ENCODE peak calls at places on chromosome 7, in six cellular contexts. One of them, this sample, is unnamed.

GRCh38 chr7:55775051-55775420 is 87.5 kb downstream of the SEPTIN14 start:
- DNase-seq in mesothelial cell of epicardium: no peak
- DNase-seq in fibroblast of the aortic adventitia: no peak
- DNase-seq in uterus: no peak
- DNase-seq in neural progenitor cell: no peak
- DNase-seq in fibroblast of pulmonary artery: no peak
- DNase-seq in this sample: no peak

GRCh38 chr7:130421685-130422084 is 19.1 kb downstream of the CEP41 start:
- DNase-seq in neural progenitor cell: peak
- DNase-seq in uterus: no peak
- DNase-seq in fibroblast of the aortic adventitia: peak
- DNase-seq in fibroblast of pulmonary artery: peak
- DNase-seq in mesothelial cell of epicardium: no peak
- DNase-seq in this sample: peak

GRCh38 chr7:139844779-139845442 is 15.8 kb downstream of the TBXAS1 start:
- DNase-seq in fibroblast of the aortic adventitia: no peak
- DNase-seq in mesothelial cell of epicardium: no peak
- DNase-seq in fibroblast of pulmonary artery: no peak
- DNase-seq in uterus: no peak
- DNase-seq in neural progenitor cell: no peak
- DNase-seq in this sample: no peak

GRCh38 chr7:69213882-69214281 is 384.4 kb upstream of the AUTS2 start:
- DNase-seq in mesothelial cell of epicardium: no peak
- DNase-seq in fibroblast of the aortic adventitia: no peak
- DNase-seq in uterus: no peak
- DNase-seq in neural progenitor cell: no peak
- DNase-seq in fibroblast of pulmonary artery: no peak
- DNase-seq in this sample: no peak

GRCh38 chr7:29139796-29140195 is 6.5 kb downstream of the CPVL start:
- DNase-seq in fibroblast of the aortic adventitia: no peak
- DNase-seq in mesothelial cell of epicardium: no peak
- DNase-seq in fibroblast of pulmonary artery: no peak
- DNase-seq in uterus: no peak
- DNase-seq in neural progenitor cell: no peak
- DNase-seq in this sample: peak

GRCh38 chr7:78514653-78515052 is 716.1 kb downstream of the PHTF2 start:
- DNase-seq in mesothelial cell of epicardium: no peak
- DNase-seq in fibroblast of the aortic adventitia: no peak
- DNase-seq in fibroblast of pulmonary artery: no peak
- DNase-seq in neural progenitor cell: no peak
- DNase-seq in uterus: no peak
- DNase-seq in this sample: no peak

GRCh38 chr7:26329520-26330269 is 38.0 kb downstream of the SNX10 start:
- DNase-seq in neural progenitor cell: no peak
- DNase-seq in fibroblast of pulmonary artery: no peak
- DNase-seq in fibroblast of the aortic adventitia: no peak
- DNase-seq in uterus: no peak
- DNase-seq in mesothelial cell of epicardium: no peak
- DNase-seq in this sample: no peak

GRCh38 chr7:516606-517456 is 2.8 kb downstream of the PDGFA start:
- DNase-seq in mesothelial cell of epicardium: no peak
- DNase-seq in fibroblast of pulmonary artery: peak
- DNase-seq in fibroblast of the aortic adventitia: peak
- DNase-seq in uterus: peak
- DNase-seq in neural progenitor cell: peak
- DNase-seq in this sample: peak

GRCh38 chr7:142654398-142654797 is 94.9 kb upstream of the PRSS1 start:
- DNase-seq in mesothelial cell of epicardium: no peak
- DNase-seq in fibroblast of pulmonary artery: no peak
- DNase-seq in uterus: no peak
- DNase-seq in neural progenitor cell: no peak
- DNase-seq in fibroblast of the aortic adventitia: no peak
- DNase-seq in this sample: no peak

GRCh38 chr7:5354460-5355279 is 69.0 kb downstream of the TNRC18 start:
- DNase-seq in fibroblast of the aortic adventitia: peak
- DNase-seq in mesothelial cell of epicardium: no peak
- DNase-seq in fibroblast of pulmonary artery: peak
- DNase-seq in uterus: peak
- DNase-seq in neural progenitor cell: no peak
- DNase-seq in this sample: peak

GRCh38 chr7:150992833-150993302 is 2.1 kb downstream of the NOS3 start:
- DNase-seq in mesothelial cell of epicardium: no peak
- DNase-seq in neural progenitor cell: peak
- DNase-seq in fibroblast of pulmonary artery: peak
- DNase-seq in uterus: peak
- DNase-seq in fibroblast of the aortic adventitia: no peak
- DNase-seq in this sample: peak

GRCh38 chr7:149774237-149775175 is 1.1 kb upstream of the ZNF467 start:
- DNase-seq in neural progenitor cell: peak
- DNase-seq in fibroblast of pulmonary artery: peak
- DNase-seq in fibroblast of the aortic adventitia: no peak
- DNase-seq in uterus: no peak
- DNase-seq in mesothelial cell of epicardium: no peak
- DNase-seq in this sample: peak

GRCh38 chr7:50838675-50839377 is 56.1 kb upstream of the GRB10 start:
- DNase-seq in mesothelial cell of epicardium: no peak
- DNase-seq in fibroblast of pulmonary artery: peak
- DNase-seq in fibroblast of the aortic adventitia: peak
- DNase-seq in uterus: peak
- DNase-seq in neural progenitor cell: no peak
- DNase-seq in this sample: peak

GRCh38 chr7:5248201-5248885 is 34.4 kb upstream of the SLC29A4 start:
- DNase-seq in fibroblast of the aortic adventitia: peak
- DNase-seq in neural progenitor cell: no peak
- DNase-seq in fibroblast of pulmonary artery: peak
- DNase-seq in mesothelial cell of epicardium: peak
- DNase-seq in uterus: peak
- DNase-seq in this sample: no peak

GRCh38 chr7:42914009-42914725 is 2.3 kb upstream of the C7orf25 start:
- DNase-seq in fibroblast of pulmonary artery: peak
- DNase-seq in fibroblast of the aortic adventitia: peak
- DNase-seq in neural progenitor cell: no peak
- DNase-seq in mesothelial cell of epicardium: no peak
- DNase-seq in uterus: no peak
- DNase-seq in this sample: peak

DNA sequence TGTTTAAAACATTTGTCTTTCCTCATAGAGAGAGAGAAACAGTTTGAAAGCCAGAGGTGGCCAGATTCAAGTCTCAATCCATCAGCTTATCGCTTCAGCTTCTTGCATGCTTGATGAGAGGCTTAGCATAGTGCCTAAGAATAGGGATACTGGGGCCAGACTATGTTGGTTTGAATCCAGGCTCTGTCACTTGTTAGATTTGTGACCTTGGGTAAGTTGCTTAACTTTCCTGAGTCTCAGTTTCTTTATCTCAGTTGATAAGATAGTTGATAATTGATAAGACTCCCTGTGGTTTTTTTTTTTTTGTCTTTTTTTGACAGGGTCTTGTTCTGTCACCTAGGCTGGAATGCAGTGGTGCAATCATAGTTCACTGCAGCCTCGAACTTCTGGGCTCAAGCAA is 12.1 kb upstream of the CDK6 start:
- DNase-seq in fibroblast of pulmonary artery: no peak
- DNase-seq in mesothelial cell of epicardium: no peak
- DNase-seq in neural progenitor cell: no peak
- DNase-seq in fibroblast of the aortic adventitia: no peak
- DNase-seq in uterus: no peak
- DNase-seq in this sample: no peak
- TF ChIP-seq CTCF in fibroblast of pulmonary artery: no peak
- TF ChIP-seq CTCF in mesothelial cell of epicardium: no peak
- TF ChIP-seq CTCF in neural progenitor cell: no peak
- TF ChIP-seq CTCF in fibroblast of the aortic adventitia: no peak
- TF ChIP-seq CTCF in uterus: no peak
- TF ChIP-seq CTCF in this sample: no peak

GRCh38 chr7:100363098-100363497 is 5.2 kb downstream of the PILRB start:
- DNase-seq in fibroblast of the aortic adventitia: no peak
- DNase-seq in uterus: no peak
- DNase-seq in fibroblast of pulmonary artery: no peak
- DNase-seq in mesothelial cell of epicardium: no peak
- DNase-seq in neural progenitor cell: no peak
- DNase-seq in this sample: no peak
- TF ChIP-seq CTCF in fibroblast of the aortic adventitia: no peak
- TF ChIP-seq CTCF in uterus: no peak
- TF ChIP-seq CTCF in fibroblast of pulmonary artery: no peak
- TF ChIP-seq CTCF in mesothelial cell of epicardium: no peak
- TF ChIP-seq CTCF in neural progenitor cell: no peak
- TF ChIP-seq CTCF in this sample: no peak

GRCh38 chr7:47280114-47280513 is 301.8 kb downstream of the TNS3 start:
- DNase-seq in neural progenitor cell: no peak
- DNase-seq in fibroblast of the aortic adventitia: no peak
- DNase-seq in uterus: no peak
- DNase-seq in mesothelial cell of epicardium: no peak
- DNase-seq in fibroblast of pulmonary artery: no peak
- DNase-seq in this sample: no peak

GRCh38 chr7:47273974-47274766 is 307.7 kb downstream of the TNS3 start:
- DNase-seq in uterus: no peak
- DNase-seq in fibroblast of pulmonary artery: no peak
- DNase-seq in mesothelial cell of epicardium: no peak
- DNase-seq in fibroblast of the aortic adventitia: no peak
- DNase-seq in neural progenitor cell: no peak
- DNase-seq in this sample: no peak

GRCh38 chr7:47277321-47277781 is 304.6 kb downstream of the TNS3 start:
- DNase-seq in neural progenitor cell: no peak
- DNase-seq in uterus: no peak
- DNase-seq in fibroblast of pulmonary artery: no peak
- DNase-seq in fibroblast of the aortic adventitia: no peak
- DNase-seq in mesothelial cell of epicardium: no peak
- DNase-seq in this sample: no peak

GRCh38 chr7:47281161-47281560 is 300.8 kb downstream of the TNS3 start:
- DNase-seq in mesothelial cell of epicardium: no peak
- DNase-seq in uterus: no peak
- DNase-seq in neural progenitor cell: no peak
- DNase-seq in fibroblast of the aortic adventitia: no peak
- DNase-seq in fibroblast of pulmonary artery: no peak
- DNase-seq in this sample: no peak

DNA sequence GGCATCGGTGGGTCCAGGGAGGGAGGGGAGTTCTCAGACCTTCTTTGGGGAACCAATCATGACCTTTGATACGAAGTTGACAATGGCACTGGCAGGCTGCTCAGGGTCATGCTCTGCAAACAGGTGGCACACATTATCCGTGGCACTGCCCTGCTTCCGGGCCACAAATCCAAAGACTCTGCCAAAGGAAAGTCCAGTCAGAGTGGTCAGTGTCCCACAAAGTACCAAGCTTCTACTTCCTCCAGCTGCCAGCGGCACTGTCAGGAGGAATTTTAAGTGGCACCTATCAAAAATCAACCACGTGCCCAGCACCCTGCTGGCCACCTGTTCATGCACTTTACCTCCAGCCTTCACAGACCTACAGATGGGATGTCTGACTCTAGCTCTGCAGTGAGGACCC is 303.9 kb downstream of the TNS3 start:
- DNase-seq in neural progenitor cell: no peak
- DNase-seq in fibroblast of the aortic adventitia: no peak
- DNase-seq in mesothelial cell of epicardium: no peak
- DNase-seq in uterus: no peak
- DNase-seq in fibroblast of pulmonary artery: no peak
- DNase-seq in this sample: no peak
- TF ChIP-seq CTCF in neural progenitor cell: no peak
- TF ChIP-seq CTCF in fibroblast of the aortic adventitia: no peak
- TF ChIP-seq CTCF in mesothelial cell of epicardium: no peak
- TF ChIP-seq CTCF in uterus: no peak
- TF ChIP-seq CTCF in fibroblast of pulmonary artery: no peak
- TF ChIP-seq CTCF in this sample: no peak

GRCh38 chr7:37284805-37285211 is 163.9 kb downstream of the ELMO1 start:
- DNase-seq in fibroblast of pulmonary artery: no peak
- DNase-seq in uterus: peak
- DNase-seq in neural progenitor cell: peak
- DNase-seq in fibroblast of the aortic adventitia: no peak
- DNase-seq in mesothelial cell of epicardium: no peak
- DNase-seq in this sample: no peak
- TF ChIP-seq CTCF in fibroblast of pulmonary artery: peak
- TF ChIP-seq CTCF in uterus: peak
- TF ChIP-seq CTCF in neural progenitor cell: peak
- TF ChIP-seq CTCF in fibroblast of the aortic adventitia: peak
- TF ChIP-seq CTCF in mesothelial cell of epicardium: peak
- TF ChIP-seq CTCF in this sample: peak

DNA sequence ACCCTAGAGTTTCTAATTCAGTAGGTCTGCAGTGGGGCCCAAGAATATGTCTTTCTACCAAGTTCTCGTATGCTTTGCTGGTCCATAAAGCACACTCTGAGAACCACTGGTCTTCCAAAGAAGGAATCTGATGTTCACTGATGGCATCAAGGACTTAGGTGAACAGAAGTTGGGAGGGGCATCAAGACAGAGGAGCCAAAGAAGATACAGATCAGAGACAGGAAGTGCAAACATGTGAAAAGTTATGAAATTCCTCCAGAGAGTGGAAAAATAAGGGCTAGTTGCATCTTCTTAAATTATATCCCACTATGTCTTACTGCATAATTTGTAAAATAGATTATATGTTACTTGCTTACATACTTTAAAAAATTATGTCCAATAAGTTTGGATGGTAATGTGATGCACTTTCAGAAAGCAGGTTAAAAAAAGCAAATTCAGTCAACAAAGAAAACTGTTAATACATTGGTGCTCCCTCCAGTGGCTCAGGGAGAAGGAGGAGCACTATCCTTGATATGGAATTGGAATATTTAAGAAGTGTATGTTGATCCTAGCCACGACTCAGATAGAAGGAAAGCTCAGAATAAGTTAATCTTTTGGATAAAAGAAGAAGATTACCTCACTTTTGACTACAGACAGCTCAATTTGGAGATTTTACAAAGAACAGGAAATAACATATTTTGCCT is 35.8 kb downstream of the CREB3L2 start:
- DNase-seq in mesothelial cell of epicardium: no peak
- DNase-seq in fibroblast of the aortic adventitia: no peak
- DNase-seq in neural progenitor cell: no peak
- DNase-seq in uterus: no peak
- DNase-seq in fibroblast of pulmonary artery: no peak
- DNase-seq in this sample: no peak
- TF ChIP-seq CTCF in mesothelial cell of epicardium: no peak
- TF ChIP-seq CTCF in fibroblast of the aortic adventitia: peak
- TF ChIP-seq CTCF in neural progenitor cell: no peak
- TF ChIP-seq CTCF in uterus: no peak
- TF ChIP-seq CTCF in fibroblast of pulmonary artery: peak
- TF ChIP-seq CTCF in this sample: peak

GRCh38 chr7:157228864-157229422 is 90.2 kb downstream of the UBE3C start:
- DNase-seq in uterus: no peak
- DNase-seq in fibroblast of pulmonary artery: peak
- DNase-seq in mesothelial cell of epicardium: no peak
- DNase-seq in fibroblast of the aortic adventitia: peak
- DNase-seq in neural progenitor cell: peak
- DNase-seq in this sample: peak
- TF ChIP-seq CTCF in uterus: no peak
- TF ChIP-seq CTCF in fibroblast of pulmonary artery: peak
- TF ChIP-seq CTCF in mesothelial cell of epicardium: no peak
- TF ChIP-seq CTCF in fibroblast of the aortic adventitia: peak
- TF ChIP-seq CTCF in neural progenitor cell: peak
- TF ChIP-seq CTCF in this sample: peak

GRCh38 chr7:152894295-152895170 is 135.0 kb downstream of the ACTR3B start:
- DNase-seq in neural progenitor cell: peak
- DNase-seq in fibroblast of pulmonary artery: peak
- DNase-seq in fibroblast of the aortic adventitia: peak
- DNase-seq in mesothelial cell of epicardium: no peak
- DNase-seq in uterus: no peak
- DNase-seq in this sample: peak
- TF ChIP-seq CTCF in neural progenitor cell: peak
- TF ChIP-seq CTCF in fibroblast of pulmonary artery: peak
- TF ChIP-seq CTCF in fibroblast of the aortic adventitia: peak
- TF ChIP-seq CTCF in mesothelial cell of epicardium: peak
- TF ChIP-seq CTCF in uterus: peak
- TF ChIP-seq CTCF in this sample: peak

This sample was measured in cardiac fibroblast.